ENCODE peak calls at places on chromosomes 13 and 19, in seven cellular contexts. T is HCT116, W is GM23248, E is PC-3, F is GM23338, B is MM.1S, H is neural progenitor cell. X is an unnamed sample.

GRCh38 chr19:22052644-22053013 is 345 bp downstream of the ZNF257 start:
- DNase-seq in T (no peak), W (peak), E (no peak), F (no peak), B (no peak), H (no peak), X (no peak)

GRCh38 chr13:42246541-42246940 is 25.4 kb upstream of the AKAP11 start:
- DNase-seq in T (no peak), W (no peak), E (no peak), F (no peak), B (no peak), H (no peak), X (no peak)

GRCh38 chr13:94205896-94206295 is 273.6 kb downstream of the DCT start:
- DNase-seq in T (no peak), W (no peak), E (no peak), F (no peak), B (no peak), H (no peak), X (no peak)

GRCh38 chr19:16398530-16399241 is 73.1 kb downstream of the EPS15L1 start:
- DNase-seq in T (no peak), W (peak), E (no peak), F (no peak), B (no peak), H (no peak), X (no peak)

GRCh38 chr19:1017115-1017905 is 3.6 kb downstream of the TMEM259 start:
- DNase-seq in T (no peak), W (no peak), E (peak), F (no peak), B (peak), H (no peak), X (no peak)

GRCh38 chr13:50518791-50519201 is 324.7 kb downstream of the DLEU7 start:
- DNase-seq in T (no peak), W (no peak), E (no peak), F (no peak), B (no peak), H (no peak), X (no peak)

GRCh38 chr19:38062959-38063786 is 156.2 kb downstream of the SIPA1L3 start:
- DNase-seq in T (no peak), W (no peak), E (no peak), F (no peak), B (no peak), H (peak), X (no peak)

GRCh38 chr13:110617326-110618072 is 2.2 kb downstream of the NAXD start:
- DNase-seq in T (no peak), W (peak), E (no peak), F (peak), B (no peak), H (no peak), X (peak)

GRCh38 chr19:23436944-23437343 is 41.7 kb upstream of the ZNF91 start:
- DNase-seq in T (no peak), W (no peak), E (peak), F (peak), B (peak), H (no peak), X (no peak)

GRCh38 chr19:30788105-30788765 is 416.1 kb downstream of the ZNF536 start:
- DNase-seq in T (no peak), W (no peak), E (no peak), F (no peak), B (no peak), H (peak), X (no peak)

GRCh38 chr19:4066176-4066606 is 508 bp downstream of the ZBTB7A start:
- DNase-seq in T (no peak), W (no peak), E (no peak), F (no peak), B (no peak), H (no peak), X (no peak)

GRCh38 chr13:20869540-20869939 is 33.0 kb downstream of the XPO4 start:
- DNase-seq in T (no peak), W (peak), E (peak), F (no peak), B (no peak), H (no peak), X (no peak)

GRCh38 chr19:39679791-39680168 is 24.1 kb downstream of the LGALS16 start:
- DNase-seq in T (no peak), W (no peak), E (no peak), F (no peak), B (peak), H (no peak), X (no peak)

GRCh38 chr19:39676004-39676403 is 20.3 kb downstream of the LGALS16 start:
- DNase-seq in T (no peak), W (no peak), E (peak), F (no peak), B (no peak), H (no peak), X (no peak)

GRCh38 chr19:39680593-39680992 is 23.7 kb upstream of the LGALS14 start:
- DNase-seq in T (no peak), W (no peak), E (no peak), F (no peak), B (no peak), H (no peak), X (no peak)

GRCh38 chr19:39679056-39679790 is 23.5 kb downstream of the LGALS16 start:
- DNase-seq in T (no peak), W (no peak), E (no peak), F (no peak), B (peak), H (no peak), X (no peak)

DNA sequence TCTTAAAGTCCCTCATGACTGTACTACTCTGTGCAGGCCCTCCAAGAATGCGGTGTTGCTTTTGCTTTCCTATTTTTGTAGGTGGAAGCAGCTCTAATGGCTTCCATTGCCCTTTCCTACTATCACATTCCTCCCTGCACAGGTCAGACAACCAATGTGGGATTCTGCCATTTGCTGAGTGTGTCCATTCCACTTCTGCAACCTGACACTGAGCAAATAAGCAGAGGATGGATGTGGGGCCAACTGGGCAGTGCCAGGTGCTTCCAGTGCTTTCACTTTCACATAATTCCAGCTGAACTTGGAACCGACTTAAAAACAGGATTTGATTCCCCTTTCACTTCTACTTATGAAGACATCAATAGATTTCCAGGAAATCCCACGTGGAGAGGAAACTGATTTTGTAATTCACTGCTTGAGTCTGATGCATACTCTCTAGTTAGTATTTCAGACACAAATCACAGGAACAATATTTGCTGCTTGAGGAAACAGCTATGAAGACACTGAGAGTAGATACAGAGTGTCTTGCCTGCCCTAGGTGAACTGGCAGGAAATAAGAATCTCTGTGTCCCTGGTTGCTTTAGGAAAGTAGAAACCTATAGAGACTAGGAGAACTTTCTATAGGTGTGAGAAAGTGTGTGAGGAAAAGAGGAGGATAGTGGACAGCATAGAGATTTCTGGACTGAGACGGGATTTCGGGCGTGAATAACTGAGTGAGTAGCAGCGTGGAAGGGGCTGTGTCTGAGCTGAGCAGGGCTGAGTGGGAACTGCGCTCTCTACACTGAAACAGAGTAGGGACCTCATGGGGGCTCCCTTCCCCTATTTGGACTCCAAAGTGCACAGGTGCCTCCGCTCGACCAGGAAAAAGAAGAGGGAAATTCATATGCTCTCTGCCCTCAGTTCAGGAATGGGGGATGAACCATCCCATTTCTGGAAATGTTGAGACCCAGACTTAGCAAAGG is 22.5 kb downstream of the LGALS16 start:
- DNase-seq in T (no peak), W (no peak), E (peak), F (no peak), B (no peak), H (no peak), X (peak)
- H3K4me2 ChIP-seq in T (no peak), W (no peak), E (peak), F (no peak), B (peak), H (no peak), X (no peak)

GRCh38 chr19:46716672-46717033 is 261 bp downstream of the PRKD2 start:
- DNase-seq in T (no peak), W (peak), E (no peak), F (peak), B (no peak), H (peak), X (no peak)
- TF ChIP-seq EZH2phosphoT487 in T (no peak), W (no peak), E (no peak), F (no peak), B (no peak), H (no peak), X (no peak)

GRCh38 chr13:102394158-102395053 is 7.4 kb downstream of the FGF14 start:
- DNase-seq in T (no peak), W (peak), E (no peak), F (peak), B (peak), H (peak), X (peak)
- TF ChIP-seq EZH2 in T (no peak), W (no peak), E (no peak), F (no peak), B (no peak), H (no peak), X (no peak)

GRCh38 chr13:98285317-98285716 is 108.2 kb upstream of the RNF113B start:
- DNase-seq in T (no peak), W (no peak), E (no peak), F (no peak), B (no peak), H (no peak), X (no peak)
- H3K4me2 ChIP-seq in T (no peak), W (no peak), E (no peak), F (peak), B (no peak), H (peak), X (no peak)

DNA sequence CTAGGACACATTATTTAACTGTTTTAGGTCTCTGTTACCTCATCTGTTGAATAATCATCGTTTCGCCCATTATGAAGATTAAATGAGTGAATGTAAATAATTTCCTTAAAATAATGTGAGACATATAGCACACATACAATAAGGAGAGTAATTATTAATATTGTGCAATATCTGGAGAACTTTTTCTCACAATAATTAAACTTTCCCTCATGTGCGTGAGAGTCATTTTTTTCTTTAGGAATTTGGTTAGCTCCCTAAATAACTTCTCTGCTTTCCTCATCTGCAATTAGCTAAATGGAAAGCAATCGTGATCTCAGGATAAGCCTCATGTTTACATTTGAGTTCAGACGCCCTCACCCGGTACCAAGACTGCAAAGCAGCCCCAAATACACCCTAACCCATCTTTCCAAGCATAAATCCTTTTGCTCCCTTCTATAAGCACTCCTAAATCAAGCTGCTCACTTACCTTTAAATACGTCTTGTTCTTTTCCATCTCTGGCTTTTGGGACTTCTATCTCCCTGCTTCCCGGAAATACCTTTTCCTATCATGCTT is 78.8 kb downstream of the MZT1 start:
- DNase-seq in T (peak), W (no peak), E (peak), F (peak), B (no peak), H (peak), X (peak)
- TF ChIP-seq EZH2phosphoT487 in T (no peak), W (no peak), E (no peak), F (no peak), B (no peak), H (no peak), X (no peak)

DNA sequence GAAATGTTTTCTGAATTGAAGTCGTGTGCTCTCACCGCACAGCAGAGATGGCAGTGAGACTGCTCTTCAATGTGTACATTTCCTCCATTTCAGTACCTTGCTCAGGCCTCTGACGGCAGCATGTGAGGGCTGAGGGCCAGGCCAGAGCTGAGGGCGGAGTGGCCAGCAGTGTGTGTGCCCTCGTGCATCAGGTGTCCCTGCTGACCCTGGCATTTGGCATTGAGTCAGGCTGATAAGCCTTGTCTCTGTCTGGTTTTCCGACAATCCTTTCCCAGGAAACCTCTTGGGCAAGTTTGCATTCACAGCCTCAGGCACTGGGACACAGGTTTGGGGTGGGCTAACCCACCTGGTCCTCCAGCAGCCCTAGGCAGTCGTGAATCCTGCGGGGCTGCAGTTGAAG is 62.3 kb downstream of the EFNB2 start:
- DNase-seq in T (no peak), W (no peak), E (no peak), F (no peak), B (no peak), H (no peak), X (no peak)
- TF ChIP-seq EZH2 in T (no peak), W (no peak), E (no peak), F (no peak), B (no peak), H (no peak), X (no peak)

GRCh38 chr13:101013245-101013644 is 338.6 kb upstream of the TMTC4 start:
- DNase-seq in T (no peak), W (peak), E (peak), F (no peak), B (no peak), H (no peak), X (no peak)

GRCh38 chr13:101018720-101019119 is 344.1 kb upstream of the TMTC4 start:
- DNase-seq in T (no peak), W (peak), E (peak), F (no peak), B (no peak), H (no peak), X (peak)

DNA sequence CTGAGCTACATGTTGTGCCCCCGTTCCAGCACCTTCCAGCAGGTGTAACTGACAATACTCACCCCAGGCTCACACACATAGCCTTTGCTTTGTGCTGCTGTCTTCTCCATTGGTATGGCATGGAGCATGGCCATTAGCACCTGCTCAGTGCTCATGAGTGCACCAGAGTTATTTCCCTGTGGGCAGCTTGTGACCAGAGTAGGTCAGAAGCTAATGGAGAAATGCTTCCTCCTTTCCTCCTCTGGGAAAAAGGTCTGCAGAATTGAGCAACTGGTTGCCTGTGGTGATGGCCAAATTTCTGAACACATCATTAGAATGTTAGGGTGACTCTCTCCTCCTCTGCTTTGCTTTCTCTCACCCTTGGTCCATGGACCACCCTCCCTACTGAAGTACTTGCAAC is 344.5 kb upstream of the TMTC4 start:
- DNase-seq in T (no peak), W (peak), E (no peak), F (no peak), B (no peak), H (no peak), X (no peak)
- H3K4me2 ChIP-seq in T (no peak), W (no peak), E (no peak), F (no peak), B (no peak), H (no peak), X (no peak)

DNA sequence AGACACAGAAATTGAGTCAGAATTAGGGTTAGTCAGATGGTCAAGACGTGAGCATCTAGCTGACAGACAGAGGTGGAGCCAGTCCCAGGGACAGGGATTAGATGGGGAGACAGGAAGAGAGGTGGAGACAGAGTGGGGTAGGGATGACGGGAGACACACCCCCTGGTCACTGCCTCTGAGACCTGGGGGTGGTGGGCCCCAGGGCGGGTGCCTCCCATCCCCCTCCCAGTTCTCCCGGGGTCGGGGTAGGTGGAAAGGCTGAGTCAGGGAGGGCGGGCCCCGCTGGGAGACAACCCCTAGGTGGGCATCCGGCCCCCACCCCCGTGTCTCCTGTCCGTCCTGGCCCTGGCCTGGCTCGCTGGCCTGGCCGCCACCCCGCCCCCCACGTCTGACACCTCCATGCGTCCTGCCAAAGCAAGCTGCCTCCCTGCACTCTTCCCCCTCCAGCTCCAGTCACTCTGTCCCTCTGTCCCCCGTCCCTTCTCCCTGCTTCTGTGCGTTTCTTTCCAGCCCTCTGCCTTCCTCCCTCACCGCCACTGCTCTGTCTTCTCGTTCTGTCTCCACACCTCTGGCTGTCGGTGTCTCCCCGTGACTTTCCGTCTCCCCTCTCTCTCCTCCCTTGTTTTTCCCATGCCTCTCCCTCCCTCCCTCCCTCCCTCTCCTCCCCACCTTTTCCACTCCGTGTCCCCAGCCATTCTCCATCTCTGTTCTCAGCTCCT is 15.1 kb downstream of the CCDC97 start:
- DNase-seq in T (no peak), W (peak), E (peak), F (peak), B (no peak), H (peak), X (peak)
- TF ChIP-seq EZH2phosphoT487 in T (no peak), W (no peak), E (no peak), F (no peak), B (no peak), H (no peak), X (no peak)

GRCh38 chr13:27954406-27954851 is 14.7 kb downstream of the CDX2 start:
- DNase-seq in T (no peak), W (peak), E (peak), F (peak), B (no peak), H (peak), X (peak)
- TF ChIP-seq EZH2 in T (no peak), W (no peak), E (no peak), F (peak), B (no peak), H (peak), X (peak)

GRCh38 chr13:32791545-32792172 is 205.4 kb downstream of the PDS5B start:
- DNase-seq in T (no peak), W (peak), E (peak), F (no peak), B (no peak), H (no peak), X (no peak)
- H3K4me2 ChIP-seq in T (no peak), W (no peak), E (peak), F (no peak), B (no peak), H (no peak), X (no peak)

X was measured in hepatocyte.